ENCODE peak calls at places on chromosomes 5 and 9, in seven cellular contexts. Q is kidney epithelial cell, G is GM23338, T is BE2C, P is fibroblast of mammary gland, K is neural crest cell, A is prostate gland. W is an unnamed sample.

GRCh38 chr9:121802753-121803152 is 151.3 kb downstream of the DAB2IP start:
- DNase-seq in Q (no peak), G (no peak), T (no peak), P (no peak), K (no peak), A (no peak), W (no peak)

GRCh38 chr5:58188287-58188651 is 271.6 kb downstream of the PLK2 start:
- DNase-seq in Q (peak), G (peak), T (no peak), P (peak), K (no peak), A (no peak), W (peak)

GRCh38 chr5:103582364-103582763 is 19.8 kb upstream of the NUDT12 start:
- DNase-seq in Q (peak), G (peak), T (peak), P (peak), K (peak), A (no peak), W (peak)

GRCh38 chr9:130446111-130446861 is 1.5 kb downstream of the ASS1 start:
- DNase-seq in Q (no peak), G (peak), T (peak), P (peak), K (no peak), A (peak), W (peak)

GRCh38 chr5:34411470-34412346 is 244.4 kb upstream of the RAI14 start:
- DNase-seq in Q (no peak), G (peak), T (no peak), P (peak), K (no peak), A (no peak), W (no peak)

GRCh38 chr9:69546265-69546664 is 125.9 kb downstream of the APBA1 start:
- DNase-seq in Q (no peak), G (peak), T (peak), P (peak), K (peak), A (no peak), W (peak)

GRCh38 chr9:110114086-110114887 is 93.7 kb downstream of the C9orf152 start:
- DNase-seq in Q (no peak), G (no peak), T (no peak), P (peak), K (no peak), A (no peak), W (no peak)

GRCh38 chr9:125556046-125556445 is 151.0 kb downstream of the MAPKAP1 start:
- DNase-seq in Q (no peak), G (no peak), T (no peak), P (no peak), K (no peak), A (no peak), W (no peak)

GRCh38 chr9:137973829-137974416 is 96.3 kb downstream of the CACNA1B start:
- DNase-seq in Q (no peak), G (no peak), T (no peak), P (no peak), K (no peak), A (no peak), W (no peak)

GRCh38 chr5:140627972-140628371 is 5.0 kb downstream of the CD14 start:
- DNase-seq in Q (no peak), G (peak), T (no peak), P (no peak), K (no peak), A (no peak), W (no peak)

GRCh38 chr5:14325369-14325768 is 182.2 kb downstream of the TRIO start:
- DNase-seq in Q (no peak), G (no peak), T (no peak), P (no peak), K (no peak), A (no peak), W (no peak)

GRCh38 chr9:93676310-93677054 is 100.1 kb downstream of the PHF2 start:
- DNase-seq in Q (no peak), G (no peak), T (peak), P (no peak), K (no peak), A (no peak), W (no peak)

GRCh38 chr9:137171149-137172063 is at the start of gene TMEM210:
- DNase-seq in Q (no peak), G (no peak), T (no peak), P (no peak), K (no peak), A (no peak), W (no peak)

GRCh38 chr5:159518361-159518760 is 188.1 kb upstream of the IL12B start:
- DNase-seq in Q (no peak), G (no peak), T (no peak), P (no peak), K (no peak), A (peak), W (peak)

GRCh38 chr5:159073030-159073429 is 26.7 kb downstream of the EBF1 start:
- DNase-seq in Q (no peak), G (no peak), T (no peak), P (peak), K (no peak), A (no peak), W (no peak)

GRCh38 chr9:28051559-28051958 is 478.3 kb upstream of the C9orf72 start:
- DNase-seq in Q (no peak), G (no peak), T (no peak), P (no peak), K (no peak), A (no peak), W (no peak)

GRCh38 chr9:12368569-12368968 is 324.6 kb upstream of the TYRP1 start:
- DNase-seq in Q (no peak), G (peak), T (no peak), P (no peak), K (no peak), A (no peak), W (no peak)

GRCh38 chr5:77874691-77875090 is 98.6 kb upstream of the TBCA start:
- DNase-seq in Q (no peak), G (no peak), T (no peak), P (no peak), K (no peak), A (no peak), W (no peak)

GRCh38 chr5:142063376-142063775 is 45.2 kb upstream of the NDFIP1 start:
- DNase-seq in Q (no peak), G (no peak), T (no peak), P (no peak), K (no peak), A (no peak), W (no peak)

GRCh38 chr9:19782005-19782404 is 6.8 kb downstream of the SLC24A2 start:
- DNase-seq in Q (no peak), G (peak), T (no peak), P (peak), K (no peak), A (no peak), W (peak)

GRCh38 chr9:110626109-110626829 is 42.3 kb upstream of the MUSK start:
- DNase-seq in Q (no peak), G (peak), T (no peak), P (peak), K (no peak), A (no peak), W (peak)

GRCh38 chr5:172123269-172123692 is 64.7 kb downstream of the STK10 start:
- DNase-seq in Q (no peak), G (peak), T (peak), P (peak), K (no peak), A (no peak), W (peak)

GRCh38 chr5:111584651-111585050 is 72.3 kb upstream of the STARD4 start:
- DNase-seq in Q (peak), G (no peak), T (no peak), P (peak), K (no peak), A (no peak), W (peak)

GRCh38 chr9:99057665-99058625 is 47.0 kb upstream of the TGFBR1 start:
- DNase-seq in Q (no peak), G (no peak), T (no peak), P (peak), K (no peak), A (peak), W (peak)

GRCh38 chr5:132473019-132473531 is 17.5 kb downstream of the IRF1 start:
- DNase-seq in Q (no peak), G (no peak), T (no peak), P (no peak), K (no peak), A (no peak), W (no peak)

GRCh38 chr9:84254972-84255371 is 85.6 kb downstream of the SLC28A3 start:
- DNase-seq in Q (no peak), G (no peak), T (no peak), P (no peak), K (no peak), A (peak), W (no peak)

GRCh38 chr5:96259211-96259772 is 173.8 kb downstream of the PCSK1 start:
- DNase-seq in Q (peak), G (no peak), T (no peak), P (peak), K (no peak), A (no peak), W (peak)

GRCh38 chr9:3337515-3337914 is 188.3 kb downstream of the RFX3 start:
- DNase-seq in Q (peak), G (no peak), T (peak), P (peak), K (no peak), A (no peak), W (peak)

GRCh38 chr9:137045294-137046093 is 483 bp downstream of the NPDC1 start:
- DNase-seq in Q (no peak), G (peak), T (peak), P (peak), K (no peak), A (no peak), W (peak)

GRCh38 chr9:16824545-16825041 is 45.9 kb downstream of the BNC2 start:
- DNase-seq in Q (no peak), G (peak), T (no peak), P (peak), K (no peak), A (peak), W (peak)

GRCh38 chr9:109865521-109865920 is 85.5 kb downstream of the PALM2AKAP2 start:
- DNase-seq in Q (no peak), G (no peak), T (no peak), P (peak), K (no peak), A (no peak), W (no peak)

GRCh38 chr5:14458414-14458813 is 123.2 kb upstream of the OTULINL start:
- DNase-seq in Q (no peak), G (no peak), T (no peak), P (no peak), K (no peak), A (no peak), W (no peak)

GRCh38 chr5:138491669-138492551 is 26.6 kb downstream of the EGR1 start:
- DNase-seq in Q (peak), G (peak), T (peak), P (peak), K (peak), A (peak), W (peak)
- TF ChIP-seq CTCF in Q (no peak), G (no peak), T (no peak), P (no peak), K (no peak), A (no peak), W (no peak)

GRCh38 chr9:87950765-87951488 is 23.4 kb downstream of the CDK20 start:
- DNase-seq in Q (no peak), G (peak), T (no peak), P (peak), K (no peak), A (no peak), W (peak)
- TF ChIP-seq CTCF in Q (peak), G (peak), T (peak), P (peak), K (peak), A (no peak), W (peak)

DNA sequence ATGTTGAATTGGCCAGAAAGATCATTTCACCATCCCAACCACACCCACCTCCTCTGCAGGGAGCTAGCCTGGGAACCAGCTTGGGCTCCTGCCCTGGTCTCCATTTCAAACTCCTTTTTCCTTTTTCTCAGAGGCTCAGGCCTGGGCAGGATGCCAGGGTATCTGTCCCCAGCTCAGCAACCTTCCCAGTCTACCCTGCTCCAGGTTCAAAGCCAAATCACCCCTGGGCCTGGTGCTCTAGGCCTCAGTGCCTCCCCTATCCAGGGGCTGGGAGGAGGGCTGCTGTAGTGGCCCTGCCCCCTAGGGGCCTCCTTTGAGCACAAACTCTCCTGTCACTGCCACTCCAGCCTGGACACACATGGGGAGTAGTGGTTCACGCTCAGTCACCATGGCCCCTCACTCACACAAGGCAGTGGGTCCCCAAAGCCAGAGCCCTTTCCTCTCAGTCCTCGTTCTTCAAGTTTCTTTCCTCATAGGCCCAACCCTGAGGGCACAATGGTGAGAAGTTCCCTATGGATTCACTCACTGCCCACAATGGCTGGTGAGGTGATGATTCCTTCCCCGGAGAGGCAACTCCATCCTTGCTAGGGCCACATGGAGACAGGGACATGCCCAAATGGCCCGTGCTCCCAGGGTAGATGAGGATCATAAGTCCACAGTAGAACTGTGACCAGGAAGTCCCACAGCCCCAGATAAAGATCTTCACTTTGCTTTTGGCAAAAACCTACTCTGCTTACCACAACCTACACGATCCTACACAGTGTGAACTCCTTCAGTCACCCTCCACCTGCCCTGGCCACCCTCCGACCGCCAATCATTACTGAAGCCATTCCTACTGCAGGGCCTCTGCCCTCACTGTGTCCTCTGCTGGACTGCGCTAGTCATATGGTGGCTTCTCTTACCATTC is 1.6 kb upstream of the ST6GALNAC4 start:
- DNase-seq in Q (no peak), G (peak), T (peak), P (peak), K (no peak), A (no peak), W (peak)
- TF ChIP-seq CTCF in Q (no peak), G (peak), T (peak), P (peak), K (no peak), A (no peak), W (no peak)

GRCh38 chr5:98121036-98121936 is 652.2 kb upstream of the RGMB start:
- DNase-seq in Q (no peak), G (peak), T (no peak), P (no peak), K (no peak), A (no peak), W (no peak)
- TF ChIP-seq CTCF in Q (no peak), G (peak), T (peak), P (no peak), K (no peak), A (no peak), W (no peak)

GRCh38 chr5:164098536-164098935 is 593.1 kb downstream of the MAT2B start:
- DNase-seq in Q (no peak), G (no peak), T (no peak), P (no peak), K (no peak), A (no peak), W (no peak)
- TF ChIP-seq CTCF in Q (no peak), G (no peak), T (no peak), P (no peak), K (no peak), A (no peak), W (no peak)

GRCh38 chr5:31181376-31181987 is 12.0 kb upstream of the CDH6 start:
- DNase-seq in Q (no peak), G (no peak), T (no peak), P (no peak), K (no peak), A (no peak), W (no peak)
- TF ChIP-seq CTCF in Q (no peak), G (no peak), T (no peak), P (no peak), K (no peak), A (no peak), W (no peak)

W was measured in cardiac fibroblast.